ENCODE peak calls at places on chromosomes 13 and 19, in six cellular contexts. One of them, this sample, is unnamed.

GRCh38 chr19:48253999-48254398 is 1.7 kb downstream of the CARD8 start:
- DNase-seq in brain microvascular endothelial cell: no peak
- DNase-seq in epithelial cell of esophagus: no peak
- DNase-seq in type B pancreatic cell: no peak
- DNase-seq in choroid plexus epithelial cell: no peak
- DNase-seq in Calu3: no peak
- DNase-seq in this sample: no peak

GRCh38 chr13:76903544-76904162 is 17.4 kb upstream of the KCTD12 start:
- DNase-seq in brain microvascular endothelial cell: peak
- DNase-seq in Calu3: peak
- DNase-seq in choroid plexus epithelial cell: peak
- DNase-seq in epithelial cell of esophagus: peak
- DNase-seq in type B pancreatic cell: no peak
- DNase-seq in this sample: peak

GRCh38 chr13:42333613-42334328 is 61.8 kb downstream of the AKAP11 start:
- DNase-seq in epithelial cell of esophagus: peak
- DNase-seq in type B pancreatic cell: no peak
- DNase-seq in choroid plexus epithelial cell: peak
- DNase-seq in brain microvascular endothelial cell: peak
- DNase-seq in Calu3: peak
- DNase-seq in this sample: no peak

GRCh38 chr19:47445937-47446402 is 25.7 kb downstream of the SLC8A2 start:
- DNase-seq in Calu3: peak
- DNase-seq in epithelial cell of esophagus: peak
- DNase-seq in type B pancreatic cell: no peak
- DNase-seq in brain microvascular endothelial cell: no peak
- DNase-seq in choroid plexus epithelial cell: no peak
- DNase-seq in this sample: no peak

GRCh38 chr13:91398413-91399188 is at the start of gene GPC5:
- DNase-seq in type B pancreatic cell: peak
- DNase-seq in brain microvascular endothelial cell: peak
- DNase-seq in Calu3: peak
- DNase-seq in choroid plexus epithelial cell: peak
- DNase-seq in epithelial cell of esophagus: peak
- DNase-seq in this sample: peak

GRCh38 chr19:4937060-4937459 is 27.8 kb downstream of the UHRF1 start:
- DNase-seq in choroid plexus epithelial cell: no peak
- DNase-seq in epithelial cell of esophagus: no peak
- DNase-seq in Calu3: no peak
- DNase-seq in type B pancreatic cell: no peak
- DNase-seq in brain microvascular endothelial cell: no peak
- DNase-seq in this sample: no peak

GRCh38 chr13:102289606-102290005 is 112.2 kb downstream of the FGF14 start:
- DNase-seq in brain microvascular endothelial cell: no peak
- DNase-seq in choroid plexus epithelial cell: peak
- DNase-seq in Calu3: no peak
- DNase-seq in epithelial cell of esophagus: peak
- DNase-seq in type B pancreatic cell: no peak
- DNase-seq in this sample: no peak

GRCh38 chr13:38542601-38543000 is 144.3 kb upstream of the FREM2 start:
- DNase-seq in epithelial cell of esophagus: peak
- DNase-seq in type B pancreatic cell: no peak
- DNase-seq in brain microvascular endothelial cell: no peak
- DNase-seq in Calu3: no peak
- DNase-seq in choroid plexus epithelial cell: no peak
- DNase-seq in this sample: no peak

GRCh38 chr13:47287291-47287751 is 390.5 kb upstream of the HTR2A start:
- DNase-seq in Calu3: peak
- DNase-seq in epithelial cell of esophagus: no peak
- DNase-seq in choroid plexus epithelial cell: peak
- DNase-seq in type B pancreatic cell: no peak
- DNase-seq in brain microvascular endothelial cell: peak
- DNase-seq in this sample: no peak

GRCh38 chr13:43782686-43783085 is 4.1 kb downstream of the ENOX1 start:
- DNase-seq in type B pancreatic cell: no peak
- DNase-seq in brain microvascular endothelial cell: no peak
- DNase-seq in Calu3: no peak
- DNase-seq in epithelial cell of esophagus: peak
- DNase-seq in choroid plexus epithelial cell: no peak
- DNase-seq in this sample: no peak

GRCh38 chr13:97977376-97977705 is 23.9 kb downstream of the IPO5 start:
- DNase-seq in Calu3: no peak
- DNase-seq in brain microvascular endothelial cell: no peak
- DNase-seq in epithelial cell of esophagus: no peak
- DNase-seq in type B pancreatic cell: no peak
- DNase-seq in choroid plexus epithelial cell: peak
- DNase-seq in this sample: no peak

GRCh38 chr13:21638319-21639282 is 32.3 kb upstream of the FGF9 start:
- DNase-seq in Calu3: peak
- DNase-seq in type B pancreatic cell: no peak
- DNase-seq in epithelial cell of esophagus: peak
- DNase-seq in brain microvascular endothelial cell: no peak
- DNase-seq in choroid plexus epithelial cell: peak
- DNase-seq in this sample: no peak

GRCh38 chr19:33398361-33399060 is 25.0 kb downstream of the CEBPG start:
- DNase-seq in choroid plexus epithelial cell: no peak
- DNase-seq in epithelial cell of esophagus: no peak
- DNase-seq in Calu3: no peak
- DNase-seq in brain microvascular endothelial cell: no peak
- DNase-seq in type B pancreatic cell: no peak
- DNase-seq in this sample: no peak

GRCh38 chr13:111314852-111315251 is 5.6 kb upstream of the TEX29 start:
- DNase-seq in epithelial cell of esophagus: no peak
- DNase-seq in Calu3: no peak
- DNase-seq in choroid plexus epithelial cell: no peak
- DNase-seq in brain microvascular endothelial cell: no peak
- DNase-seq in type B pancreatic cell: peak
- DNase-seq in this sample: no peak

GRCh38 chr19:33325920-33326319 is 23.6 kb upstream of the CEBPA start:
- DNase-seq in epithelial cell of esophagus: no peak
- DNase-seq in Calu3: no peak
- DNase-seq in brain microvascular endothelial cell: no peak
- DNase-seq in choroid plexus epithelial cell: no peak
- DNase-seq in type B pancreatic cell: no peak
- DNase-seq in this sample: no peak

GRCh38 chr19:17734146-17734545 is 14.9 kb downstream of the MAP1S start:
- DNase-seq in epithelial cell of esophagus: no peak
- DNase-seq in brain microvascular endothelial cell: no peak
- DNase-seq in choroid plexus epithelial cell: no peak
- DNase-seq in type B pancreatic cell: no peak
- DNase-seq in Calu3: no peak
- DNase-seq in this sample: no peak

GRCh38 chr19:17739121-17739875 is 12.0 kb upstream of the FCHO1 start:
- DNase-seq in choroid plexus epithelial cell: no peak
- DNase-seq in brain microvascular endothelial cell: no peak
- DNase-seq in epithelial cell of esophagus: no peak
- DNase-seq in Calu3: no peak
- DNase-seq in type B pancreatic cell: no peak
- DNase-seq in this sample: peak

GRCh38 chr19:17737690-17738153 is 13.6 kb upstream of the FCHO1 start:
- DNase-seq in choroid plexus epithelial cell: peak
- DNase-seq in brain microvascular endothelial cell: no peak
- DNase-seq in Calu3: no peak
- DNase-seq in type B pancreatic cell: no peak
- DNase-seq in epithelial cell of esophagus: no peak
- DNase-seq in this sample: no peak

GRCh38 chr19:17733127-17733526 is 13.8 kb downstream of the MAP1S start:
- DNase-seq in brain microvascular endothelial cell: no peak
- DNase-seq in type B pancreatic cell: no peak
- DNase-seq in Calu3: no peak
- DNase-seq in choroid plexus epithelial cell: no peak
- DNase-seq in epithelial cell of esophagus: no peak
- DNase-seq in this sample: no peak

DNA sequence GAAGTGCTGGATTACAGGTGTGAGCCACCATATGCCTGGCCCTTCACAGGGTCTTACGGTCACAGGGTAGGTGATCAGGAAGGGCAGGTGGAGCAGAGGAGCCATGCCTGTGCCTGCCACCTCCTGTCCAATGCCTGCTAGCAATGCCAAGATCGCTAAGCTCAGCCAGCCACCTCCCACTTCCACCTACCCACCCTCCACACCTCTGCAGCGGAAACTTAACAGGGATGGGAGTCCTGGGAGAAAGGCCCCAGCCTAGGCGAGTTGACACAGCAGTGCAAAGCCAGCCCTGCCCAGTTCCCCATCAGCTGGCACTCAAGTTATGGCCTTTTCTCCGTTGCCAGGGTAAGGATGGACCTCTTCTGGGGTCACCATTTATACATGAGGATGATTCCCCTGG is 15.9 kb upstream of the FCHO1 start:
- DNase-seq in brain microvascular endothelial cell: no peak
- DNase-seq in type B pancreatic cell: no peak
- DNase-seq in epithelial cell of esophagus: no peak
- DNase-seq in Calu3: no peak
- DNase-seq in choroid plexus epithelial cell: no peak
- DNase-seq in this sample: no peak
- TF ChIP-seq CTCF in brain microvascular endothelial cell: no peak
- TF ChIP-seq CTCF in type B pancreatic cell: no peak
- TF ChIP-seq CTCF in epithelial cell of esophagus: no peak
- TF ChIP-seq CTCF in Calu3: no peak
- TF ChIP-seq CTCF in choroid plexus epithelial cell: no peak
- TF ChIP-seq CTCF in this sample: no peak

GRCh38 chr19:18773682-18774081 is 17.4 kb downstream of the COMP start:
- DNase-seq in choroid plexus epithelial cell: no peak
- DNase-seq in brain microvascular endothelial cell: no peak
- DNase-seq in type B pancreatic cell: no peak
- DNase-seq in epithelial cell of esophagus: no peak
- DNase-seq in Calu3: no peak
- DNase-seq in this sample: no peak

GRCh38 chr19:18772620-18773587 is 18.2 kb downstream of the COMP start:
- DNase-seq in Calu3: no peak
- DNase-seq in brain microvascular endothelial cell: no peak
- DNase-seq in type B pancreatic cell: no peak
- DNase-seq in epithelial cell of esophagus: peak
- DNase-seq in choroid plexus epithelial cell: no peak
- DNase-seq in this sample: no peak

GRCh38 chr19:18769989-18770528 is 21.0 kb downstream of the COMP start:
- DNase-seq in type B pancreatic cell: no peak
- DNase-seq in Calu3: no peak
- DNase-seq in choroid plexus epithelial cell: no peak
- DNase-seq in brain microvascular endothelial cell: no peak
- DNase-seq in epithelial cell of esophagus: no peak
- DNase-seq in this sample: no peak

GRCh38 chr19:18770663-18771327 is 20.3 kb downstream of the COMP start:
- DNase-seq in choroid plexus epithelial cell: no peak
- DNase-seq in epithelial cell of esophagus: peak
- DNase-seq in brain microvascular endothelial cell: no peak
- DNase-seq in type B pancreatic cell: no peak
- DNase-seq in Calu3: no peak
- DNase-seq in this sample: no peak

GRCh38 chr19:18771328-18772242 is 19.5 kb downstream of the COMP start:
- DNase-seq in type B pancreatic cell: no peak
- DNase-seq in Calu3: no peak
- DNase-seq in epithelial cell of esophagus: no peak
- DNase-seq in choroid plexus epithelial cell: no peak
- DNase-seq in brain microvascular endothelial cell: no peak
- DNase-seq in this sample: peak
- TF ChIP-seq CTCF in type B pancreatic cell: peak
- TF ChIP-seq CTCF in Calu3: no peak
- TF ChIP-seq CTCF in epithelial cell of esophagus: peak
- TF ChIP-seq CTCF in choroid plexus epithelial cell: peak
- TF ChIP-seq CTCF in brain microvascular endothelial cell: peak
- TF ChIP-seq CTCF in this sample: peak

DNA sequence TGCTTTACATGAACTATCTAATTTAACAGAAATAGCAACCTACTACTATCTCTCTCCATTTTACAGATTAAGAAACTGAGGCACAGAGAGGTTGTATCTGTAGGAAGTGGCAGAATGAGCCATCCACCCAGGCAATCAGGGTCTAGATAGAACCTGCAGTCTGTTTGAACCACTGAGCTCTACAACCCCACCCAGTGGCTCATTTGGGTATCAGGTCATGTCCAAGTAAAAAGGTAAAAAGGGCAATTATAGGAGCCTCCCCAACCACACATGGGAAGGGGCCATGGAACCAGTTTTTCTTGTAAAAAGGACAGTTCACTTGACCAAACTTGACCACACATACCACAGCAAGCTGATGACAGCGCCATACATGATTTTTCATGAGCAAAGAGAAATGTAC is 92.9 kb upstream of the SGCG start:
- DNase-seq in type B pancreatic cell: no peak
- DNase-seq in brain microvascular endothelial cell: peak
- DNase-seq in epithelial cell of esophagus: peak
- DNase-seq in Calu3: peak
- DNase-seq in choroid plexus epithelial cell: peak
- DNase-seq in this sample: peak
- TF ChIP-seq CTCF in type B pancreatic cell: peak
- TF ChIP-seq CTCF in brain microvascular endothelial cell: peak
- TF ChIP-seq CTCF in epithelial cell of esophagus: peak
- TF ChIP-seq CTCF in Calu3: no peak
- TF ChIP-seq CTCF in choroid plexus epithelial cell: peak
- TF ChIP-seq CTCF in this sample: peak

DNA sequence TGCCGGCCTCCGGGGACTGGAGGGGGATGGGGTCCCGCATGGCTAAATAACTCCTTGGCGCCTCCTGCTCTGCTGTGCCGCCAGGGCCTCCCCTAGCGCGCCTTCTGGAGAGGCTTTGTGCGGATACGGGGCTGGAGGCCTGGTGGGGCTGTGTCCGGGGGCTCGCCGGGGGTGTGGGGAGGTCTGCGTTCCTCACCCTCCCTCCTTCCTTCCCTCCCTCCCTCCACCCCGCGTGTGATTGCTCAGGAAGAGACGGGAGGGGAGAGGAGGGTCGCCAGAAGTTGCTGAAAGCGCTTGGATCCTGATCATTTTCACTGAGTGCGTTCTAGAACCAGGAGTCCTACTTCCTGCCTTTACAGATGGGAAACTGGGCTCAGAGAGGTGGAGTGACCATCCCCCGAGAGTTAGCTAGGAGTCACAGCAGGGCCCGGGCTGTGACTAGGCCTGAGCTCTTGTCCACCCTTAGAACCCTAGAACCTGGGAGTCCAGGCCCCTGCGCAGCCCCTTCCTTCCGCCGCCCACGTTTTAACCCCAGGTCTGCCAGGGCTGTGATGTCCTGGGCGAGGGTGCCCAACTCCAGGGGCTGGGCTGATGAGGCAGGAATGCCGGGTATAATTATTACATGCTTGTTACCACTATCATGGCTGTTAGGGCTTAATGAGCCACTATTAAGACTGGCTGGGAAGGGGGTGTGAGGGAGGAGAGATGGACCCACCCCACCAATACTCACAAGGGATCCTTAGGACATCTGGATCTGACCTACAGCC is 782 bp upstream of the JUND start:
- DNase-seq in brain microvascular endothelial cell: no peak
- DNase-seq in type B pancreatic cell: no peak
- DNase-seq in epithelial cell of esophagus: no peak
- DNase-seq in Calu3: peak
- DNase-seq in choroid plexus epithelial cell: no peak
- DNase-seq in this sample: no peak
- TF ChIP-seq CTCF in brain microvascular endothelial cell: peak
- TF ChIP-seq CTCF in type B pancreatic cell: peak
- TF ChIP-seq CTCF in epithelial cell of esophagus: peak
- TF ChIP-seq CTCF in Calu3: no peak
- TF ChIP-seq CTCF in choroid plexus epithelial cell: no peak
- TF ChIP-seq CTCF in this sample: peak

This sample was measured in WERI-Rb-1.